ENCODE peak calls at places on chromosomes 2 and 18, in ten cellular contexts. I is NCI-H1436 treated with DMSO at 0.1 percent for 48 hours; O is heart left ventricle; V is HEK293T; P is mesenchymal stem cell; C is AML-193; X is BJ; S is CD8-positive, alpha-beta memory T cell; Z is trophoblast cell; K is ACHN. E is an unnamed sample.

GRCh38 chr2:7053650-7054262 is 136.5 kb downstream of the RNF144A start:
- DNase-seq in I (peak), O (no peak), V (no peak), P (no peak), C (no peak), X (no peak), S (no peak), Z (no peak), K (no peak), E (no peak)

GRCh38 chr2:70192516-70192915 is 1.7 kb upstream of the C2orf42 start:
- DNase-seq in I (no peak), O (no peak), V (no peak), P (no peak), C (no peak), X (no peak), S (no peak), Z (no peak), K (no peak), E (no peak)

GRCh38 chr2:191486584-191487320 is 191.2 kb upstream of the NABP1 start:
- DNase-seq in I (no peak), O (peak), V (peak), P (peak), C (no peak), X (peak), S (no peak), Z (peak), K (peak), E (no peak)

GRCh38 chr18:60675801-60676200 is 303.2 kb upstream of the MC4R start:
- DNase-seq in I (no peak), O (no peak), V (no peak), P (no peak), C (no peak), X (no peak), S (no peak), Z (no peak), K (no peak), E (no peak)

GRCh38 chr18:74266161-74266560 is 25.6 kb downstream of the CYB5A start:
- DNase-seq in I (no peak), O (no peak), V (no peak), P (peak), C (no peak), X (no peak), S (no peak), Z (no peak), K (no peak), E (no peak)

GRCh38 chr2:241271641-241272297 is 43.7 kb downstream of the HDLBP start:
- DNase-seq in I (no peak), O (peak), V (peak), P (peak), C (peak), X (no peak), S (peak), Z (peak), K (peak), E (peak)

GRCh38 chr2:217396586-217396985 is 536.7 kb upstream of the TNP1 start:
- DNase-seq in I (no peak), O (no peak), V (no peak), P (no peak), C (no peak), X (no peak), S (no peak), Z (no peak), K (no peak), E (no peak)

GRCh38 chr2:198347936-198348335 is 543.5 kb downstream of the PLCL1 start:
- DNase-seq in I (no peak), O (no peak), V (no peak), P (no peak), C (no peak), X (no peak), S (no peak), Z (no peak), K (no peak), E (no peak)

GRCh38 chr2:189522435-189523151 is 58.0 kb downstream of the SLC40A1 start:
- DNase-seq in I (no peak), O (no peak), V (no peak), P (no peak), C (no peak), X (no peak), S (no peak), Z (no peak), K (no peak), E (no peak)

GRCh38 chr2:38467768-38468463 is 90.8 kb upstream of the ATL2 start:
- DNase-seq in I (no peak), O (no peak), V (no peak), P (no peak), C (no peak), X (no peak), S (no peak), Z (no peak), K (no peak), E (no peak)

GRCh38 chr2:171316755-171317337 is 116.9 kb downstream of the METTL8 start:
- DNase-seq in I (no peak), O (no peak), V (no peak), P (no peak), C (no peak), X (no peak), S (no peak), Z (no peak), K (no peak), E (no peak)

GRCh38 chr2:127090281-127091128 is 16.4 kb downstream of the BIN1 start:
- DNase-seq in I (no peak), O (peak), V (no peak), P (no peak), C (no peak), X (no peak), S (no peak), Z (no peak), K (no peak), E (no peak)

GRCh38 chr2:233351423-233351822 is 2.9 kb upstream of the DGKD start:
- DNase-seq in I (no peak), O (no peak), V (no peak), P (peak), C (peak), X (no peak), S (no peak), Z (no peak), K (peak), E (no peak)

GRCh38 chr2:437772-438393 is 150.0 kb upstream of the ALKAL2 start:
- DNase-seq in I (peak), O (no peak), V (no peak), P (no peak), C (no peak), X (no peak), S (peak), Z (peak), K (no peak), E (peak)

E was measured in activated T-helper 1 cell treated with anti-CD3 and anti-CD28 coated beads, Interleukin-12 subunit alpha, Interleukin-12 subunit beta, Interleukin-2, Interleukin-4 antibody, amounts not matched to agents 30 ng/mL and 10 ng/mL and 1 ng/mL, durations not matched to agents 14 hours and 24 hours and 36 hours.